ENCODE peak calls at places on chromosomes 16 and 17, in eight cellular contexts. One of them, this sample, is unnamed.

GRCh38 chr16:88697831-88698693 is 8.1 kb downstream of the RNF166 start:
- DNase-seq in GM06990: no peak
- DNase-seq in ovary: no peak
- DNase-seq in AG08395: no peak
- DNase-seq in left ventricle myocardium inferior: no peak
- DNase-seq in naive thymus-derived CD8-positive, alpha-beta T cell: peak; percentile 55
- DNase-seq in GM20000: no peak
- DNase-seq in EL: no peak
- DNase-seq in this sample: no peak

GRCh38 chr17:76272541-76273434 is 7.6 kb downstream of the UBALD2 start:
- DNase-seq in GM06990: no peak
- DNase-seq in ovary: no peak
- DNase-seq in naive thymus-derived CD8-positive, alpha-beta T cell: peak; percentile 44
- DNase-seq in GM20000: peak; percentile 80
- DNase-seq in AG08395: no peak
- DNase-seq in EL: no peak
- DNase-seq in left ventricle myocardium inferior: no peak
- DNase-seq in this sample: no peak

GRCh38 chr16:23510154-23510914 is at the start of gene GGA2:
- DNase-seq in EL: peak; percentile 80
- DNase-seq in GM20000: peak; percentile 93
- DNase-seq in AG08395: peak; percentile 91
- DNase-seq in naive thymus-derived CD8-positive, alpha-beta T cell: peak; percentile 74
- DNase-seq in left ventricle myocardium inferior: peak; percentile 86
- DNase-seq in GM06990: peak; percentile 95
- DNase-seq in ovary: peak; percentile 88
- DNase-seq in this sample: peak; percentile 87

GRCh38 chr16:89320717-89321501 is 103.4 kb downstream of the ZNF778 start:
- DNase-seq in ovary: peak; percentile 63
- DNase-seq in GM20000: no peak
- DNase-seq in naive thymus-derived CD8-positive, alpha-beta T cell: no peak
- DNase-seq in left ventricle myocardium inferior: peak; percentile 64
- DNase-seq in EL: peak; percentile 45
- DNase-seq in GM06990: no peak
- DNase-seq in AG08395: peak; percentile 20
- DNase-seq in this sample: no peak

GRCh38 chr17:41048441-41048840 is 1.3 kb upstream of the KRTAP2-1 start:
- DNase-seq in EL: peak; percentile 95
- DNase-seq in naive thymus-derived CD8-positive, alpha-beta T cell: no peak
- DNase-seq in GM06990: no peak
- DNase-seq in left ventricle myocardium inferior: no peak
- DNase-seq in AG08395: peak; percentile 74
- DNase-seq in GM20000: no peak
- DNase-seq in ovary: no peak
- DNase-seq in this sample: no peak

GRCh38 chr16:88458773-88459235 is 5.7 kb downstream of the ZFPM1 start:
- DNase-seq in AG08395: no peak
- DNase-seq in GM20000: no peak
- DNase-seq in GM06990: no peak
- DNase-seq in EL: no peak
- DNase-seq in naive thymus-derived CD8-positive, alpha-beta T cell: no peak
- DNase-seq in ovary: no peak
- DNase-seq in left ventricle myocardium inferior: no peak
- DNase-seq in this sample: no peak

GRCh38 chr17:156946-157345 is 19.6 kb downstream of the SCGB1C2 start:
- DNase-seq in EL: no peak
- DNase-seq in naive thymus-derived CD8-positive, alpha-beta T cell: no peak
- DNase-seq in GM20000: no peak
- DNase-seq in GM06990: no peak
- DNase-seq in AG08395: no peak
- DNase-seq in ovary: no peak
- DNase-seq in left ventricle myocardium inferior: no peak
- DNase-seq in this sample: no peak

GRCh38 chr17:51391992-51392654 is 131.8 kb downstream of the UTP18 start:
- DNase-seq in EL: peak; percentile 5
- DNase-seq in GM06990: no peak
- DNase-seq in GM20000: no peak
- DNase-seq in AG08395: no peak
- DNase-seq in left ventricle myocardium inferior: no peak
- DNase-seq in naive thymus-derived CD8-positive, alpha-beta T cell: no peak
- DNase-seq in ovary: no peak
- DNase-seq in this sample: no peak

GRCh38 chr16:14001521-14001920 is 69.6 kb upstream of the MRTFB start:
- DNase-seq in EL: no peak
- DNase-seq in ovary: no peak
- DNase-seq in naive thymus-derived CD8-positive, alpha-beta T cell: no peak
- DNase-seq in AG08395: no peak
- DNase-seq in GM06990: no peak
- DNase-seq in GM20000: no peak
- DNase-seq in left ventricle myocardium inferior: no peak
- DNase-seq in this sample: no peak

This sample was measured in cardiac fibroblast.